ENCODE peak calls at places on chromosomes 1 and 21, in five cellular contexts. Z, S, J, N and B are unnamed samples. For H3K4me1 and H3K27me3, the result is how much of the 10 kb centered on the place peaks cover.

GRCh38 chr21:37582613-37583012 is 216.0 kb downstream of the DYRK1A start:
- DNase-seq in Z (peak), S (no peak), J (peak), N (peak), B (peak)

GRCh38 chr1:172446547-172446946 is 2.7 kb upstream of the PIGC start:
- DNase-seq in Z (no peak), S (no peak), J (no peak), N (no peak), B (no peak)

GRCh38 chr21:46423546-46424061 is 35.1 kb upstream of the DIP2A start:
- DNase-seq in Z (peak), S (no peak), J (peak), N (no peak), B (no peak)

GRCh38 chr1:30715216-30715615 is 8.2 kb downstream of the MATN1 start:
- DNase-seq in Z (peak), S (no peak), J (no peak), N (no peak), B (no peak)

GRCh38 chr1:192654607-192655389 is 18.9 kb downstream of the RGS13 start:
- DNase-seq in Z (no peak), S (no peak), J (no peak), N (no peak), B (no peak)

GRCh38 chr1:21307663-21308062 is 17.4 kb upstream of the ECE1 start:
- DNase-seq in Z (peak), S (no peak), J (peak), N (no peak), B (no peak)

GRCh38 chr1:3651939-3652537 is at the start of gene TP73:
- DNase-seq in Z (peak), S (no peak), J (peak), N (no peak), B (peak)

GRCh38 chr21:46077674-46078101 is 20.2 kb upstream of the COL6A2 start:
- DNase-seq in Z (no peak), S (peak), J (no peak), N (no peak), B (peak)

GRCh38 chr1:88302843-88303486 is 381.1 kb upstream of the PKN2 start:
- DNase-seq in Z (peak), S (no peak), J (peak), N (peak), B (peak)

GRCh38 chr1:183753464-183753891 is 51.4 kb upstream of the RGL1 start:
- DNase-seq in Z (no peak), S (no peak), J (no peak), N (no peak), B (no peak)

GRCh38 chr21:35326677-35327076 is 277.6 kb upstream of the RUNX1 start:
- DNase-seq in Z (no peak), S (no peak), J (no peak), N (no peak), B (no peak)

GRCh38 chr1:40773748-40774265 is 9.8 kb upstream of the KCNQ4 start:
- DNase-seq in Z (peak), S (peak), J (no peak), N (no peak), B (no peak)

GRCh38 chr1:15178571-15179484 is 25.3 kb downstream of the TMEM51 start:
- DNase-seq in Z (no peak), S (no peak), J (no peak), N (no peak), B (no peak)

GRCh38 chr1:37017737-37018136 is 16.6 kb downstream of the GRIK3 start:
- DNase-seq in Z (peak), S (no peak), J (no peak), N (no peak), B (no peak)

GRCh38 chr1:39980555-39981313 is 25.8 kb downstream of the MFSD2A start:
- DNase-seq in Z (no peak), S (peak), J (no peak), N (no peak), B (no peak)

GRCh38 chr1:112803906-112804762 is 89.0 kb upstream of the PPM1J start:
- DNase-seq in Z (peak), S (peak), J (peak), N (peak), B (peak)

GRCh38 chr1:154497026-154497806 is 4.8 kb upstream of the TDRD10 start:
- DNase-seq in Z (no peak), S (no peak), J (no peak), N (peak), B (no peak)

GRCh38 chr1:203273869-203274602 is 31.3 kb upstream of the BTG2 start:
- DNase-seq in Z (peak), S (peak), J (peak), N (peak), B (peak)

GRCh38 chr21:32771134-32771523 is 426 bp downstream of the PAXBP1 start:
- DNase-seq in Z (peak), S (peak), J (peak), N (peak), B (peak)

GRCh38 chr1:178271471-178271870 is 177.6 kb downstream of the RASAL2 start:
- DNase-seq in Z (peak), S (no peak), J (no peak), N (no peak), B (no peak)
- H3K4me1 ChIP-seq in Z (half or more), S (under half), J (under half), N (under half), B (under half)

GRCh38 chr1:9316512-9316911 is 23.8 kb downstream of the SPSB1 start:
- DNase-seq in Z (no peak), S (no peak), J (no peak), N (no peak), B (no peak)
- TF ChIP-seq CTCF in Z (no peak), S (no peak), J (no peak), N (no peak), B (no peak)

GRCh38 chr1:65793359-65793732 is 651 bp downstream of the PDE4B start:
- DNase-seq in Z (peak), S (no peak), J (peak), N (no peak), B (no peak)

GRCh38 chr1:65791860-65792670 is 630 bp upstream of the PDE4B start:
- DNase-seq in Z (peak), S (no peak), J (peak), N (no peak), B (no peak)

GRCh38 chr1:65792671-65793358 is at the start of gene PDE4B:
- DNase-seq in Z (peak), S (no peak), J (peak), N (no peak), B (no peak)

GRCh38 chr1:65788762-65789161 is 3.9 kb upstream of the PDE4B start:
- DNase-seq in Z (no peak), S (no peak), J (no peak), N (no peak), B (no peak)

DNA sequence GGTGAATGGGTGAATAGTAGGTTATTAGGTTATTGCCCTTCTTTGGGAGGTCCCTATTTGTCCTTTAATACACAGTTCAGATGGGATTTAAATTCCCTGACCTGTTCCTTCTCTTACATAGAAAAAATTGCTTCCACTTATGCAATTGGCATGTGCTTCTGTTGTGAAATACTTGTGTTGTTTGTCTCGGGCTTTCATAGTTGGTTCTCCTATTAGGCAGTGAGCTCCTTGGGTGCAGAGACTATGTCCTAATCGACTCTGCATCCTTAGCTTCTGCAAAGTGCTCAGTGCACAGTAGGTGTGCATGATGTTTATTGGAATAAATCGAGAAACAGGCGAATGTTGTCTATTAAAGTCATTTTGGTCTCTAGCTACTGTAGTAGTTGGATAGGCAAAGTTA is 1.3 kb upstream of the PDE4B start:
- DNase-seq in Z (no peak), S (no peak), J (no peak), N (no peak), B (no peak)
- H3K27me3 ChIP-seq in Z (half or more), S (under half), J (half or more), N (under half), B (under half)

GRCh38 chr1:7973086-7973485 is 11.6 kb downstream of the PARK7 start:
- DNase-seq in Z (no peak), S (no peak), J (no peak), N (peak), B (no peak)

GRCh38 chr1:7970250-7970649 is 8.7 kb downstream of the PARK7 start:
- DNase-seq in Z (no peak), S (no peak), J (no peak), N (no peak), B (no peak)

GRCh38 chr1:7967651-7968050 is 6.1 kb downstream of the PARK7 start:
- DNase-seq in Z (no peak), S (no peak), J (no peak), N (no peak), B (no peak)

GRCh38 chr1:7972285-7972684 is 10.8 kb downstream of the PARK7 start:
- DNase-seq in Z (no peak), S (no peak), J (no peak), N (no peak), B (no peak)

DNA sequence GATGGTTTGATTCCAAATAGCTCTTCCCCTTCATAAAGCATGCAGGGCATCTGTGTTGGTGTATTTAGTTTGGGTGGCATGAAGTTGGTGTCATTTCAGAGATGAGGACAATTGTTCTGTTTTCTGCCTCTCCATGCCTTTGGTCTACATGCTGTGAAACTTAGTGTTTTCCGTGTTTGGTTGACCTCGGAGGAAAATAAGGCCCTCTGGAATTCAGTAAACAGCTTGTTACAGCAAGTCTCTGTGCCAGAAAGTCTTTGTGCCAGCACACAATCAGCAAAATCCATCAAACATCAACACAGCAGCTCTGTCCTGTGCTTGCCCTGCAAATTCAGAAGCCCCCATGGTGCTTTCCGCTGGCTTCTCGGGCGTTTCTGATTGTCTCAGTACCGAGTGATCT is 9.5 kb downstream of the PARK7 start:
- DNase-seq in Z (no peak), S (no peak), J (no peak), N (no peak), B (no peak)
- H3K4me1 ChIP-seq in Z (under half), S (under half), J (under half), N (under half), B (under half)